ENCODE peak calls at places on chromosomes 13 and 19, in nine cellular contexts. S is AG04449, Y is Calu3, B is PC-9, U is GM23338, X is uterus, L is IMR-90, C is left ventricle myocardium inferior, H is endothelial cell. P is an unnamed sample.

GRCh38 chr13:110874508-110874960 is 40.3 kb downstream of the ANKRD10 start:
- DNase-seq in L (peak), C (peak), B (peak), S (no peak), H (peak), U (peak), X (peak), Y (peak), P (peak)

GRCh38 chr19:3250675-3251074 is 26.2 kb downstream of the CELF5 start:
- DNase-seq in L (no peak), S (no peak), H (no peak), Y (peak), X (no peak), U (peak), C (no peak), B (peak), P (no peak)

GRCh38 chr13:105573134-105573533 is 962.3 kb downstream of the EFNB2 start:
- DNase-seq in C (no peak), L (no peak), B (no peak), S (no peak), Y (no peak), X (no peak), U (no peak), H (no peak), P (no peak)

GRCh38 chr13:48004201-48004600 is 3.1 kb upstream of the SUCLA2 start:
- DNase-seq in X (no peak), L (no peak), H (no peak), C (no peak), B (no peak), S (no peak), U (peak), Y (no peak), P (no peak)

GRCh38 chr13:26872444-26873173 is 112.0 kb upstream of the GPR12 start:
- DNase-seq in S (no peak), X (no peak), B (peak), U (peak), L (peak), C (peak), Y (peak), H (peak), P (peak)

GRCh38 chr19:35461050-35461449 is 13.0 kb downstream of the FFAR2 start:
- DNase-seq in B (no peak), X (no peak), C (no peak), L (no peak), S (no peak), H (no peak), U (no peak), Y (no peak), P (no peak)

GRCh38 chr13:41130356-41130755 is 2.2 kb downstream of the KBTBD6 start:
- DNase-seq in H (no peak), X (no peak), U (no peak), B (no peak), L (peak), C (no peak), Y (no peak), S (no peak), P (no peak)

GRCh38 chr13:79749985-79750551 is 269.1 kb downstream of the NDFIP2 start:
- DNase-seq in H (peak), Y (no peak), S (peak), C (peak), B (peak), U (peak), L (peak), X (peak), P (peak)

GRCh38 chr19:33108161-33108560 is 23.8 kb upstream of the WDR88 start:
- DNase-seq in L (no peak), Y (no peak), U (no peak), S (no peak), B (no peak), X (no peak), H (no peak), C (no peak), P (no peak)

GRCh38 chr13:101639711-101640110 is 187.2 kb downstream of the ITGBL1 start:
- DNase-seq in B (no peak), C (no peak), X (no peak), S (no peak), L (no peak), H (no peak), U (no peak), Y (no peak), P (no peak)

GRCh38 chr19:495440-496332 is 600 bp upstream of the MADCAM1 start:
- DNase-seq in Y (peak), S (no peak), C (no peak), U (peak), B (peak), X (no peak), L (peak), H (peak), P (no peak)

GRCh38 chr13:43573361-43573740 is 213.4 kb downstream of the ENOX1 start:
- DNase-seq in U (peak), L (no peak), C (no peak), B (peak), X (no peak), S (no peak), H (no peak), Y (peak), P (no peak)

GRCh38 chr19:33484226-33484774 is 37.3 kb downstream of the PEPD start:
- DNase-seq in U (no peak), Y (no peak), B (no peak), H (no peak), S (no peak), X (no peak), C (no peak), L (no peak), P (no peak)

GRCh38 chr19:16888629-16889371 is at the start of gene F2RL3:
- DNase-seq in H (peak), L (peak), X (peak), Y (no peak), C (peak), B (no peak), S (no peak), U (peak), P (no peak)

GRCh38 chr19:18419195-18419698 is at the start of gene SSBP4:
- DNase-seq in L (peak), H (peak), S (no peak), U (peak), Y (peak), C (peak), X (peak), B (peak), P (no peak)

GRCh38 chr19:41601771-41602170 is 25.1 kb downstream of the CEACAM4 start:
- DNase-seq in L (no peak), S (no peak), U (no peak), Y (no peak), B (no peak), H (no peak), C (no peak), X (no peak), P (no peak)

GRCh38 chr19:43606569-43607229 is 5.2 kb upstream of the SRRM5 start:
- DNase-seq in B (no peak), L (no peak), X (no peak), H (no peak), S (no peak), Y (no peak), C (no peak), U (no peak), P (no peak)

GRCh38 chr13:85068231-85068630 is 731.0 kb downstream of the SLITRK6 start:
- DNase-seq in B (no peak), L (no peak), H (no peak), C (no peak), S (no peak), Y (no peak), X (no peak), U (no peak), P (no peak)

GRCh38 chr19:30719991-30720329 is 347.8 kb downstream of the ZNF536 start:
- DNase-seq in L (no peak), Y (peak), X (peak), B (no peak), C (no peak), H (no peak), U (peak), S (no peak), P (no peak)

DNA sequence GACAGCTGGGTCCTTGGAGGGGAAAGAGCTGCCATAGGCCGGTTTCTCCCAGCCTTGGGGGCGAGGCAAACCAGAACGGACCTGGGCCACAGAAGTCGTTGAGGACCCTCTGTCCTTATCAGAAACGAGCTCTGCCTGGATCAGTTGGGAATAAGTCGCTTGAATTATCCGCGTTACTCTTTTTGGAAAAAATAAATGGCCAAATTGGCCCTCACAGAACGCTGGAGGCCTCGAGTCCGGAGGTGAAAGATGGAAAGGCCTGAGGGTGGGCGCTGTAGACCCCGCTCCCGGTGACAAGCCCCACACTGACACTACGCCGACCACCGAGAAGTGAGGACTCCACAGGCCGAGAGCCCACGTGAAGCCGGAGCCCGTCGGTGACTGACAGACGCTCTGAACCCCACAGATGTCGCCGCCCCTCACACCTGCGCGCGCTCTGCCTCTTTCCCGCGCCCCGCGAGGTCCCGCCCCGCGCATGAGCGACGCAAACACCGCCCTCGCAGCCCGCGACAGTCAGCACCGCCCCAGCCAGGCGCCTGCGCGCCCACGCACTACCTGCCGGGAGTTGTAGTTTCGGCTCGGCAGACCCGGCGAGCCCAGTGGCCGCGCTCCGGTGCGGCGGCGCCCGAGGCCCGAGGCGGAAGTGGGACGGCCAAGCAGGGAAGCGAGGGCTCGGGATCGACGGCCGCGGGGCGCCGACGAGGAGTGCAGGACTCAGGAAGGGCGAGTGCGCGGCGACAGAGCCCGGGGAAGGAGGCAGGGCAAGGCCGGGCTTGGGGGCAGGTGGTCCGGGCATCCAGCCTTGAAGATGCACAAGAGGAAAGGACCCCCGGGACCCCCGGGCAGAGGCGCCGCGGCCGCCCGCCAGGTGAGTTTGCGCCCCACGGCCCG is at the start of the genes BRME1 and CC2D1A:
- DNase-seq in U (peak), Y (peak), C (peak), H (peak), L (peak), S (no peak), X (peak), B (peak), P (peak)
- TF ChIP-seq CTCF in U (no peak), Y (no peak), C (no peak), H (no peak), L (no peak), S (no peak), X (peak), B (no peak), P (no peak)

DNA sequence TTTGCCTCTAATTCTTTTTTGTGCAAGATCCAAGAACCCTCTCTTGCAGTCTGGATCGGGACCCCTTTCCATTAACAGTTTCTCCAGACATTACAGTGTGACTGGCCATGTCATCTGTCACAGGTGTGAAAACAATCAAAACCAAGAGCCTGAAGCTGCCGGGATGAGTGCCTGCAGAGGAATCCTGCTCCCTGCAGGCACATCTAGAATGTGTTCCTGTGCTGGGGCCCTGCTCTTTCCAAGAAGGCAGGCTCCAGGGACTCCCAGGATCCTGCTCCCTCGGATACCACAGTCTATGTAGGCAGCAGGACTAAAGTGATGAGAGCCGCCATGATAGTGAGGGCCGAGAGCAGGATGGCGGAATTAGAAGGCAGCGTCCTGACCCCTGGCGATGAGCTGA is 38.8 kb downstream of the CCDC169 start:
- DNase-seq in U (peak), H (no peak), S (no peak), Y (no peak), X (no peak), C (no peak), L (no peak), B (no peak), P (no peak)
- TF ChIP-seq CTCF in U (no peak), H (no peak), S (no peak), Y (no peak), X (no peak), C (no peak), L (no peak), B (no peak), P (no peak)

GRCh38 chr13:98652721-98653470 is 76.0 kb upstream of the STK24 start:
- DNase-seq in B (no peak), X (no peak), S (no peak), Y (no peak), H (no peak), C (no peak), U (no peak), L (no peak), P (no peak)

GRCh38 chr13:98656223-98656622 is 79.3 kb upstream of the STK24 start:
- DNase-seq in H (no peak), B (no peak), U (no peak), C (no peak), Y (no peak), X (no peak), L (no peak), S (no peak), P (no peak)

GRCh38 chr13:98650376-98651107 is 73.6 kb upstream of the STK24 start:
- DNase-seq in C (no peak), Y (peak), S (no peak), H (no peak), X (no peak), B (peak), L (no peak), U (no peak), P (no peak)

GRCh38 chr13:98651716-98652115 is 74.8 kb upstream of the STK24 start:
- DNase-seq in L (no peak), Y (no peak), B (no peak), H (no peak), S (no peak), U (no peak), C (no peak), X (no peak), P (no peak)

DNA sequence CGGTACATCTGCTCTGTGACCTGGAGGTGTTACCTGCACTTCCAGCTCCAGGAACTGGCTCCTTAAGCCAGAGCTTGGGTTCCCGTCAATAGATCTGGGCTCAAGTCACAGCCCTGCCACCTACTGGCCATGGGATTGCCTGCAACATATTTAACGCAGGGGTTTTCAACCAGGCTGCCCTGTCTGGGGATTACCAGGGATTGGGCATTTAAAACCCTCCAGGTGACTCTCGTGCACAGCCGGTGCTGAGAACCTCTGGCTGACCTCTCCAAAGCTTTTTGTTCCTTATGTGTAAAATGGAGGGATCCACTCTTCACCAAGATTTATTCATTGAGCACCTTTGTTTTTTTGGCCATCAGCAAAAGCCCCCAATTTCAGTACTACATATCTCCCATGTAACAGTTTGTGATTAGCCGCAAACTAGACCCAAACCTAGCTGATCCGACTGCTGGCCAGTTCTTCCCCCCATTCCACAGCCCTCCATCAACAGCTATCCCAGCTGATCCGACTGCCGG is 76.6 kb upstream of the STK24 start:
- DNase-seq in C (peak), U (peak), S (peak), X (peak), L (peak), H (peak), B (peak), Y (peak), P (peak)
- TF ChIP-seq CTCF in C (peak), U (peak), S (peak), X (peak), L (peak), H (peak), B (peak), Y (peak), P (no peak)

DNA sequence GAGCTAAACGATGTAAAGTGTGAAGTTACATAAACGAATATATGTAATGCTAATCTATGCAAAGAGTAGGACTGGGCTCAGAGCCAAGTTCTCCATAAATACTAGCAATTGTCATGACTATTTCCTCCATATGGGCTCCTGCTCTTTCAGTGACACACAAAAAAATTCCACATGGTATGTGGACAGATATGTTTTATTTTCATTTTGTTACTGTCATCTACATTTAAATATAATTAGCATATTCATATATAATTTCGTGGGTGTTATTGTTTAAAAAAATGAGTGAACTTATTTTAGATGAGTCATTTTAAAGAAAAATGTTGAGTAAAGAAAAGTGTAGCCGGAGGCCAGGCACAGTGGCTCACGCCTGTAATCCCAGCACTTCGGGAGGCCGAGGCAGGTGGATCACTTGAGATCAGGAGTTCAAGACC is 5.0 kb upstream of the IGSF23 start:
- DNase-seq in Y (no peak), C (no peak), L (peak), S (peak), U (no peak), H (no peak), B (no peak), X (no peak), P (no peak)
- TF ChIP-seq CTCF in Y (no peak), C (no peak), L (no peak), S (no peak), U (no peak), H (no peak), B (no peak), X (no peak), P (no peak)

GRCh38 chr19:39032164-39032918 is at the start of gene FBXO27:
- DNase-seq in C (peak), U (peak), H (peak), L (no peak), S (no peak), X (no peak), Y (peak), B (peak), P (no peak)

GRCh38 chr19:39030854-39031367 is 1.4 kb downstream of the FBXO27 start:
- DNase-seq in X (no peak), Y (no peak), S (no peak), H (no peak), L (no peak), B (no peak), C (no peak), U (no peak), P (no peak)

GRCh38 chr19:39037194-39037593 is 4.8 kb upstream of the FBXO27 start:
- DNase-seq in S (no peak), L (no peak), H (no peak), Y (no peak), U (no peak), B (no peak), C (no peak), X (no peak), P (no peak)

GRCh38 chr19:39031368-39032163 is 783 bp downstream of the FBXO27 start:
- DNase-seq in U (peak), L (no peak), X (peak), B (peak), H (peak), Y (peak), C (peak), S (no peak), P (peak)
- TF ChIP-seq CTCF in U (no peak), L (no peak), X (no peak), B (no peak), H (no peak), Y (no peak), C (no peak), S (no peak), P (no peak)

GRCh38 chr19:48127561-48127960 is 16.9 kb upstream of the PLA2G4C start:
- DNase-seq in U (no peak), B (no peak), H (no peak), Y (no peak), C (no peak), S (no peak), X (no peak), L (no peak), P (no peak)
- TF ChIP-seq CTCF in U (no peak), B (no peak), H (no peak), Y (no peak), C (no peak), S (no peak), X (no peak), L (no peak), P (no peak)

DNA sequence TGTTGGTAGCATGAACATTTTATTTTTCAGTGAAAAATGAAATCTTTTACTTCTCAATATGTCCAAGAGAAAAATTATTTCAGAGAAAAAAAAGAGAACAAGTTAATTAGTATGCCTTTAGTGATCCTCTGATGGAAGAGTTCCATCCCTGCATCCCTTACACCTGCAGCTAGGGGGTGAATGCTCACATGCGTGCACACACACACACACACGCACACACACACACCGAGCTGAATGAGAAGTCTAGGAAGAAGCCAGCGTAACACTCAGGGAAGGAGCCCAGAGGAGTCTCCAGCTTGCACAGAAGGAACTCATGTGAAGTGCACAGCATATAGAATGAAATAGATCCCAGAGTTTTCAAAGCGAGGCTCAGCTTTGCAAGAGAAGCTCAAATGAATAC is 510.5 kb downstream of the IRS2 start:
- DNase-seq in C (no peak), L (no peak), S (no peak), B (no peak), U (peak), Y (peak), X (no peak), H (peak), P (no peak)
- TF ChIP-seq CTCF in C (no peak), L (no peak), S (no peak), B (peak), U (peak), Y (no peak), X (no peak), H (peak), P (no peak)

GRCh38 chr19:54883228-54883627 is 9.2 kb downstream of the FCAR start:
- DNase-seq in Y (no peak), B (no peak), L (no peak), U (no peak), C (no peak), H (no peak), X (no peak), S (no peak), P (no peak)

GRCh38 chr19:54881884-54882283 is 7.8 kb downstream of the FCAR start:
- DNase-seq in H (no peak), B (no peak), Y (no peak), X (no peak), S (no peak), C (no peak), U (no peak), L (no peak), P (no peak)

GRCh38 chr19:54882758-54883157 is 8.7 kb downstream of the FCAR start:
- DNase-seq in S (no peak), H (no peak), U (no peak), Y (no peak), B (no peak), C (no peak), X (no peak), L (no peak), P (no peak)
- TF ChIP-seq CTCF in S (no peak), H (no peak), U (peak), Y (no peak), B (no peak), C (no peak), X (no peak), L (no peak), P (no peak)